ENCODE peak calls at places on chromosomes 1 and 21, in nine cellular contexts. I is lower lobe of right lung, K is brain microvascular endothelial cell, N is IMR-90, P is bronchial epithelial cell, A is ovary, O is AG04449, M is Panc1, Z is right lobe of liver. G is an unnamed sample.

GRCh38 chr1:7888248-7889010 is 35.6 kb upstream of the UTS2 start:
- DNase-seq in I (no peak), K (no peak), N (peak), P (no peak), A (no peak), O (no peak), M (no peak), Z (no peak), G (peak)

GRCh38 chr1:48859429-48859828 is 82.7 kb upstream of the BEND5 start:
- DNase-seq in I (no peak), K (no peak), N (no peak), P (peak), A (no peak), O (no peak), M (no peak), Z (no peak), G (peak)

GRCh38 chr21:21624674-21625073 is 626.5 kb downstream of the NCAM2 start:
- DNase-seq in I (no peak), K (no peak), N (peak), P (no peak), A (no peak), O (peak), M (no peak), Z (no peak), G (peak)

GRCh38 chr1:154454391-154455120 is 47.5 kb upstream of the TDRD10 start:
- DNase-seq in I (no peak), K (no peak), N (no peak), P (no peak), A (no peak), O (no peak), M (no peak), Z (no peak), G (no peak)

GRCh38 chr1:19374402-19374801 is 62.3 kb downstream of the SLC66A1 start:
- DNase-seq in I (no peak), K (no peak), N (no peak), P (no peak), A (no peak), O (no peak), M (no peak), Z (no peak), G (no peak)

GRCh38 chr1:56506314-56506743 is 73.0 kb downstream of the PLPP3 start:
- DNase-seq in I (no peak), K (no peak), N (no peak), P (no peak), A (no peak), O (no peak), M (no peak), Z (no peak), G (no peak)

GRCh38 chr1:230745071-230745470 is 2.1 kb upstream of the CAPN9 start:
- DNase-seq in I (no peak), K (no peak), N (no peak), P (no peak), A (no peak), O (no peak), M (no peak), Z (no peak), G (no peak)

GRCh38 chr1:26083246-26083645 is 15.8 kb upstream of the TRIM63 start:
- DNase-seq in I (no peak), K (peak), N (peak), P (no peak), A (no peak), O (no peak), M (no peak), Z (no peak), G (peak)

GRCh38 chr1:110018396-110018795 is 16.0 kb upstream of the STRIP1 start:
- DNase-seq in I (no peak), K (no peak), N (no peak), P (no peak), A (no peak), O (no peak), M (no peak), Z (no peak), G (no peak)

GRCh38 chr1:56336972-56337371 is 242.4 kb downstream of the PLPP3 start:
- DNase-seq in I (no peak), K (no peak), N (peak), P (no peak), A (no peak), O (no peak), M (no peak), Z (no peak), G (no peak)

GRCh38 chr1:35886606-35887431 is 3.8 kb downstream of the AGO1 start:
- DNase-seq in I (no peak), K (no peak), N (peak), P (no peak), A (no peak), O (no peak), M (no peak), Z (no peak), G (no peak)

GRCh38 chr1:152392909-152393308 is 21.2 kb downstream of the CRNN start:
- DNase-seq in I (no peak), K (no peak), N (no peak), P (peak), A (no peak), O (no peak), M (no peak), Z (no peak), G (no peak)

GRCh38 chr1:109298666-109299086 is 8.1 kb downstream of the MYBPHL start:
- DNase-seq in I (peak), K (peak), N (peak), P (peak), A (no peak), O (no peak), M (no peak), Z (no peak), G (no peak)

GRCh38 chr1:156608981-156609380 is 7.7 kb upstream of the GPATCH4 start:
- DNase-seq in I (no peak), K (no peak), N (no peak), P (peak), A (no peak), O (no peak), M (no peak), Z (no peak), G (no peak)

GRCh38 chr21:41928621-41929220 is 25.1 kb downstream of the C2CD2 start:
- DNase-seq in I (no peak), K (no peak), N (no peak), P (no peak), A (no peak), O (no peak), M (no peak), Z (no peak), G (no peak)

GRCh38 chr1:175548774-175549173 is 194.6 kb downstream of the TNR start:
- DNase-seq in I (no peak), K (no peak), N (no peak), P (peak), A (no peak), O (no peak), M (no peak), Z (no peak), G (peak)

GRCh38 chr21:26842976-26843911 is 2.0 kb downstream of the ADAMTS1 start:
- DNase-seq in I (peak), K (peak), N (peak), P (peak), A (peak), O (peak), M (peak), Z (peak), G (peak)

GRCh38 chr1:39453603-39454002 is 37.8 kb upstream of the BMP8A start:
- DNase-seq in I (peak), K (peak), N (peak), P (peak), A (peak), O (no peak), M (no peak), Z (peak), G (peak)

GRCh38 chr1:7638078-7638477 is 133.0 kb upstream of the VAMP3 start:
- DNase-seq in I (no peak), K (no peak), N (no peak), P (no peak), A (no peak), O (no peak), M (no peak), Z (no peak), G (no peak)

GRCh38 chr1:5748286-5749225 is 243.7 kb downstream of the NPHP4 start:
- DNase-seq in I (peak), K (no peak), N (no peak), P (no peak), A (no peak), O (no peak), M (no peak), Z (peak), G (no peak)

GRCh38 chr1:34780528-34780927 is 486 bp upstream of the GJB3 start:
- DNase-seq in I (no peak), K (no peak), N (no peak), P (peak), A (no peak), O (no peak), M (no peak), Z (no peak), G (no peak)

GRCh38 chr1:214337536-214337935 is 56.6 kb downstream of the SMYD2 start:
- DNase-seq in I (no peak), K (peak), N (peak), P (no peak), A (no peak), O (no peak), M (no peak), Z (no peak), G (peak)

DNA sequence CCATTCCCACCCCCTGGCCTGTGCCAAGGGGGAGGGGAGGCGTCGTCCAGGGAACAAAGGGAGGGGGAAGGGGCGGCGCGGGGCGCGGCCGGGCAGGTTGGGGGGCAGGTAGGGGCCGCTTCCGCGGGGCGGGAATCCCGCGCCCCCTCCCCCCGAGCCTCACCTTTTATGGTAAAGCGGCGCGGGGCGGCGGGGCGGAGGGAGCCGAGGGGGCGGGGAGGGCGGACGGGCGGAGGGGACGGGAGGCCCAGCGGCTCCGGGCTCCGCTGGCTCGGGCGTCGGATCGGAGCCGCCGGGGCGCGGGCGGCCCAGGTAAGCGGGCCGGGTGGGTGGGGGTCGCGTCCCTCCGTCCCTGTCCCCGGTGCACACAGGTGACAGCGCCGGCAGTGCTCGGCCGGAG is at the start of gene FBLIM1:
- DNase-seq in I (no peak), K (no peak), N (no peak), P (no peak), A (peak), O (no peak), M (no peak), Z (no peak), G (no peak)
- H3K4me3 ChIP-seq in I (peak), K (peak), N (peak), P (peak), A (peak), O (peak), M (no peak), Z (peak), G (peak)

DNA sequence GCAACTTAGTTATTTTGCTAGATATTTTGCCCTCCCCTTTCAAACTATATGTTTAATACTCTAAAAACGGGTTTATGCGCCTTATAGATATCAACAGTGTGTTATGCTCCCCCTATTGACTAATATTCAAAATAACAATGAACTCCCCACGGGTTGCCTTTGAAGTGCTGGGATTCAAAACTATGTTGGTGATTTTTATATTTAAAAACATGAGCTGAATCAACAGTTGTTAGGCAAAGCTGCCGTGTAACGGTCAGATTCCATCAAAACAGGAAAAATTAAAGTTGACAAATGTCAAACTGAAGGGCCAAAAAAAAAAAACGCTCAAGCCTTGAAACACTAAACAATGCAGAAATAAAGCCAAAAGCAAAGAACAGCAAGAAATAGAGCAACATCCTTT is 2.5 kb downstream of the TGFBR3 start:
- DNase-seq in I (no peak), K (peak), N (peak), P (peak), A (no peak), O (no peak), M (no peak), Z (no peak), G (peak)
- TF ChIP-seq CTCF in I (peak), K (peak), N (peak), P (peak), A (no peak), O (peak), M (peak), Z (peak), G (peak)

DNA sequence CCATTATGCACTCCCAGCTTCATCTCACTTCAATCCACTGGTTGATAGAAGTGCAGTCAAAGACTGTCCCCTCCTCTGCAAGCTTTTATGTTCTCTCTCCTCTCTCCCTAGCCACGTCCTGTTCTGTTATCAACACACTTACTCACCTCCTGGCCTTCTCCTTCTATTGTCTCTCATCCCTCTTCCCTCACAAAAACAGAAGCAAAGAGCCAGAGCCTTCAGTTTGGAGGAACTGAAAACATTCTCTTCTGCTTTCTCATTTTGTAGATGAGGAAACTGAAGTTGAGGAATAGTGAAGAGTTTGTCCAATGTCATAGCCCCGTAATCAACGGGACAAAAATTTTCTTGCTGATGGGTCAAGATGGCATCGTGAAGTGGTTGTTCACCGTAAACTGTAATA is 1.8 kb downstream of the NLRP3 start:
- DNase-seq in I (no peak), K (no peak), N (no peak), P (no peak), A (no peak), O (no peak), M (no peak), Z (no peak), G (no peak)
- H3K4me3 ChIP-seq in I (peak), K (no peak), N (no peak), P (no peak), A (no peak), O (no peak), M (no peak), Z (no peak), G (no peak)

DNA sequence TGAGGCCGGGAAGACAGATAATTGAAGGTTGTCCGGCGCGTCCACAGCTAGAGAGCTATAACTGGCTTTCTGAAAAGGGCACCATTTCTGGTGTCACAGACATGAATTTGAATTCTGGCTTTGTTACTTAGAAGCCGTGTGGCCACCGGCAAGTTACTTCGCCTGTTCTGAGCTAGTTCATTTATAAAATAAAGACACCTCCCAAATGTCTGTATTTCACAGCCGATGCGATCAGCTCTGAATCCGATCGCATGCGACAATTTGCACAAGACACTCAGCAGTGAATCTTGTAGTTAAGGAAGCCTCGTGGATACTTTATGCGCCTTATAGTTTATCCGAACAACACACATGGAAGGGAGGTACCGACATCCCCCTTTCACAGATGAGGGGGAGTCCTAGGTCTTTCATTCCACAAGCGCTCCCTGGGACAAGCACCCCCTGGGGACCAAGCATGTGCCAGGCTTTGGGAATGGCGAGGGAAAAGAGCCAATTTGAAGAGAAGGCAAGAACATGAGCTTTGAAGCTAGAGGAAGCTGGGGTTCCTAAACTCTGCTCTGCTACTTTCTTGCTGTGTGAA is 4.0 kb downstream of the ID3 start:
- DNase-seq in I (no peak), K (peak), N (peak), P (peak), A (peak), O (no peak), M (no peak), Z (no peak), G (peak)
- TF ChIP-seq CTCF in I (no peak), K (peak), N (peak), P (no peak), A (no peak), O (no peak), M (peak), Z (no peak), G (no peak)

DNA sequence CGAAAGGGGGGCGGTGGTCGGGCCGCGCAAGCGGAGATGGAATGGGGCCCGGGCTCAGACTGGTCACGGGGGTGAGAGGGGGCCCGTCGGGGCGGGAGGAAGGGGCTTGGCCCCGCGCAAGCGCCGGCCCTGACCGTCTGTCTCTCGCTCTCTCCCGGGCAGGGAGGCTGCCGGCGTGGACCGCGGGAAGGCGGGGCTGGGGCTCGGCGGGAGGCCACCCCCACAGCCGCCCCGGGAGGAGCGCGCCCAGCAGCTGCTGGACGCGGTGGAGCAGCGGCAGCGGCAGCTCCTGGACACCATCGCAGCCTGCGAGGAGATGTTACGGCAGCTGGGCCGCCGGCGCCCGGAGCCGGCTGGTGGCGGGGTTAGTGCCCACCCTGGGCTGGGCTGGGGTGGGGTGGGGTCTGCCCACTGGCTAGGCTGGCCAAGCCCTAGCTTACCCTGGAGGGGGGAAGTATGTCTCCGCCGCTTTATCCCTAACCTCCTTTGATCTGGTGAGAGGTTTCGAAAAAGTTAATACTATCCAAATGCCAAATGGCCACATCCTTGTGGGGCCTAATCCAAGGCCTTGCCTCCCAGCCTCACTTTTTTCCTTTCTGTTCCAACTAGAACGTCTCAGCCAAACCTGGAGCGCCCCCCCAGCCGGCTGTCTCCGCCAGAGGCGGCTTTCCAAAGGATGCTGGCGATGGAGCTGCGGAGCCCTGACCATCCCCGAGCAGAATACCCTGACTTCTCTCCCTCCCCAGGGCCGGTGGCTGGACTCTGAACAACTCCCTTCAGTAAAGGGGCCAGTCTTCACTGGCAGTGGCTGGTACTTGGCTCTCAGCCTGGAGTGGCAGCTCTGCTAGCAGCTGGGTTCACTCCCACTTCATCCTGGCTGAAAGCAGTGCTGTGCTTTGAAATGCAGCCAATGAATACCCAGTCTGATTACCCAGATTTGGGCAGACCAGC is 636 bp upstream of the YRDC start:
- DNase-seq in I (peak), K (peak), N (peak), P (peak), A (peak), O (no peak), M (no peak), Z (peak), G (peak)
- H3K4me3 ChIP-seq in I (peak), K (peak), N (peak), P (peak), A (peak), O (peak), M (peak), Z (peak), G (peak)

GRCh38 chr1:2310332-2311183 is 80.8 kb downstream of the MORN1 start:
- DNase-seq in I (no peak), K (no peak), N (no peak), P (no peak), A (peak), O (no peak), M (no peak), Z (no peak), G (no peak)

GRCh38 chr1:2313651-2314296 is 77.6 kb downstream of the MORN1 start:
- DNase-seq in I (no peak), K (no peak), N (no peak), P (no peak), A (no peak), O (no peak), M (no peak), Z (no peak), G (no peak)

GRCh38 chr1:2312589-2313301 is 78.6 kb downstream of the MORN1 start:
- DNase-seq in I (no peak), K (no peak), N (no peak), P (no peak), A (peak), O (no peak), M (no peak), Z (peak), G (no peak)

GRCh38 chr1:2312196-2312588 is 79.2 kb downstream of the MORN1 start:
- DNase-seq in I (no peak), K (no peak), N (no peak), P (no peak), A (no peak), O (no peak), M (no peak), Z (no peak), G (no peak)

GRCh38 chr1:2311184-2312032 is 79.9 kb downstream of the MORN1 start:
- DNase-seq in I (peak), K (peak), N (peak), P (peak), A (peak), O (no peak), M (no peak), Z (no peak), G (peak)
- TF ChIP-seq CTCF in I (peak), K (peak), N (peak), P (peak), A (no peak), O (peak), M (no peak), Z (peak), G (peak)

DNA sequence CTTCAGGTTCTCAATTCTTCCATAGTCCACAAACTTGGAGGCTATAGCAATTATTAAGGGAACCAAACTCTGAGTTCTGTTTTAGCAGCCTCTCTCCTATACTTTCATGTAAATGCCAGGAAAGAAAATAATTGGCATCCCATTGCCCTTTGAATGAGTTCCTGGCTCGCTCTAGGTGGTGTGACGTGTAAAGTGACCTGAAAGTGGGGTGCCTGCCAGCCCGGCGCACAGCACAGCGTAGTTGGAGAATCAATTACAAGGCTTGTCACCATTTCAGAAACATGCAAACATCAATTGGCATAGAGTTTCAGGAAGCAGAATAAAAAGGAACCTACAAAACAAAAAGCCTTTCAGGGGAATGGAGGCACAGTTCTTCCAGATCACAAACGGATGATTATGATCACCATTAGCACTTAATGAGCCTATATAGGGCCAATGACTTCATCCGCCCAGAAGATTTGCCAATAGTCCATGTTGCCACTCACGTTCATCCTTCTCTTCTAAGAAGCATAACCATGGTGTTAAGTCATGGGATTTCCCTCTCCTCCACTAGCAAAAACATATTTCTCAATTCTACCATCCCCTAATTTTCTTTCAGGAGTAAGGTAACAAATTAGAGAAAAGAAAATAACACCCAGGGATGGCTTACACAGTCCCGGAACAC is 354.6 kb upstream of the ADGRL2 start:
- DNase-seq in I (no peak), K (no peak), N (no peak), P (peak), A (no peak), O (no peak), M (no peak), Z (peak), G (no peak)
- H3K4me3 ChIP-seq in I (no peak), K (no peak), N (no peak), P (no peak), A (no peak), O (no peak), M (no peak), Z (no peak), G (no peak)